ENCODE peak calls at places on chromosomes 13 and 19, in nine cellular contexts. One of them, this sample, is unnamed.
A peak's percentile ranks its signal among the peaks of the same experiment; 100 is the strongest.

GRCh38 chr13:66367356-66367755 is 862.8 kb downstream of the PCDH9 start:
- DNase-seq in left cardiac atrium: no peak
- DNase-seq in T-cell: no peak
- DNase-seq in CD4-positive, alpha-beta memory T cell: no peak
- DNase-seq in RCC 7860: no peak
- DNase-seq in adipocyte: peak; percentile 27
- DNase-seq in EL: peak; percentile 1
- DNase-seq in left colon: no peak
- DNase-seq in naive thymus-derived CD4-positive, alpha-beta T cell: no peak
- DNase-seq in this sample: no peak

GRCh38 chr19:1992759-1993260 is 22.7 kb downstream of the BTBD2 start:
- DNase-seq in left cardiac atrium: no peak
- DNase-seq in T-cell: no peak
- DNase-seq in CD4-positive, alpha-beta memory T cell: peak; percentile 27
- DNase-seq in RCC 7860: no peak
- DNase-seq in adipocyte: peak; percentile 11
- DNase-seq in EL: no peak
- DNase-seq in left colon: peak; percentile 59
- DNase-seq in naive thymus-derived CD4-positive, alpha-beta T cell: no peak
- DNase-seq in this sample: no peak

GRCh38 chr13:34900288-34900739 is 41.8 kb upstream of the NBEA start:
- DNase-seq in left cardiac atrium: no peak
- DNase-seq in T-cell: no peak
- DNase-seq in CD4-positive, alpha-beta memory T cell: no peak
- DNase-seq in RCC 7860: no peak
- DNase-seq in adipocyte: no peak
- DNase-seq in EL: no peak
- DNase-seq in left colon: no peak
- DNase-seq in naive thymus-derived CD4-positive, alpha-beta T cell: no peak
- DNase-seq in this sample: no peak

GRCh38 chr13:33213797-33214196 is 71.8 kb downstream of the STARD13 start:
- DNase-seq in left cardiac atrium: no peak
- DNase-seq in T-cell: no peak
- DNase-seq in CD4-positive, alpha-beta memory T cell: no peak
- DNase-seq in RCC 7860: no peak
- DNase-seq in adipocyte: peak; percentile 55
- DNase-seq in EL: peak; percentile 29
- DNase-seq in left colon: peak; percentile 26
- DNase-seq in naive thymus-derived CD4-positive, alpha-beta T cell: no peak
- DNase-seq in this sample: no peak

GRCh38 chr13:36029171-36029570 is 102.0 kb downstream of the DCLK1 start:
- DNase-seq in left cardiac atrium: no peak
- DNase-seq in T-cell: no peak
- DNase-seq in CD4-positive, alpha-beta memory T cell: no peak
- DNase-seq in RCC 7860: no peak
- DNase-seq in adipocyte: no peak
- DNase-seq in EL: no peak
- DNase-seq in left colon: no peak
- DNase-seq in naive thymus-derived CD4-positive, alpha-beta T cell: no peak
- DNase-seq in this sample: peak; percentile 69

GRCh38 chr13:52665325-52665724 is 12.7 kb downstream of the SUGT1 start:
- DNase-seq in left cardiac atrium: no peak
- DNase-seq in T-cell: no peak
- DNase-seq in CD4-positive, alpha-beta memory T cell: no peak
- DNase-seq in RCC 7860: no peak
- DNase-seq in adipocyte: peak; percentile 69
- DNase-seq in EL: peak; percentile 30
- DNase-seq in left colon: no peak
- DNase-seq in naive thymus-derived CD4-positive, alpha-beta T cell: no peak
- DNase-seq in this sample: no peak

GRCh38 chr19:7868326-7868670 is 5.9 kb downstream of the PRR36 start:
- DNase-seq in left cardiac atrium: no peak
- DNase-seq in T-cell: no peak
- DNase-seq in CD4-positive, alpha-beta memory T cell: peak; percentile 60
- DNase-seq in RCC 7860: no peak
- DNase-seq in adipocyte: no peak
- DNase-seq in EL: peak; percentile 21
- DNase-seq in left colon: peak; percentile 59
- DNase-seq in naive thymus-derived CD4-positive, alpha-beta T cell: no peak
- DNase-seq in this sample: no peak

GRCh38 chr13:114035583-114036501 is 62.0 kb upstream of the C13orf46 start:
- DNase-seq in left cardiac atrium: no peak
- DNase-seq in T-cell: no peak
- DNase-seq in CD4-positive, alpha-beta memory T cell: no peak
- DNase-seq in RCC 7860: no peak
- DNase-seq in adipocyte: no peak
- DNase-seq in EL: no peak
- DNase-seq in left colon: no peak
- DNase-seq in naive thymus-derived CD4-positive, alpha-beta T cell: no peak
- DNase-seq in this sample: peak; percentile 58

GRCh38 chr19:41480336-41480735 is 37.4 kb downstream of the ERICH4 start:
- DNase-seq in left cardiac atrium: peak; percentile 45
- DNase-seq in T-cell: no peak
- DNase-seq in CD4-positive, alpha-beta memory T cell: no peak
- DNase-seq in RCC 7860: no peak
- DNase-seq in adipocyte: no peak
- DNase-seq in EL: no peak
- DNase-seq in left colon: no peak
- DNase-seq in naive thymus-derived CD4-positive, alpha-beta T cell: no peak
- DNase-seq in this sample: no peak

GRCh38 chr13:38824342-38824741 is 137.5 kb downstream of the FREM2 start:
- DNase-seq in left cardiac atrium: no peak
- DNase-seq in T-cell: no peak
- DNase-seq in CD4-positive, alpha-beta memory T cell: no peak
- DNase-seq in RCC 7860: no peak
- DNase-seq in adipocyte: no peak
- DNase-seq in EL: no peak
- DNase-seq in left colon: no peak
- DNase-seq in naive thymus-derived CD4-positive, alpha-beta T cell: no peak
- DNase-seq in this sample: no peak

GRCh38 chr19:40974633-40975037 is 16.4 kb upstream of the CYP2B6 start:
- DNase-seq in left cardiac atrium: peak; percentile 62
- DNase-seq in T-cell: peak; percentile 79
- DNase-seq in CD4-positive, alpha-beta memory T cell: peak; percentile 73
- DNase-seq in RCC 7860: peak; percentile 17
- DNase-seq in adipocyte: peak; percentile 89
- DNase-seq in EL: peak; percentile 59
- DNase-seq in left colon: peak; percentile 83
- DNase-seq in naive thymus-derived CD4-positive, alpha-beta T cell: peak; percentile 81
- DNase-seq in this sample: peak; percentile 7

GRCh38 chr19:2722541-2723344 is 1.6 kb upstream of the DIRAS1 start:
- DNase-seq in left cardiac atrium: peak; percentile 85
- DNase-seq in T-cell: no peak
- DNase-seq in CD4-positive, alpha-beta memory T cell: no peak
- DNase-seq in RCC 7860: peak; percentile 80
- DNase-seq in adipocyte: peak; percentile 93
- DNase-seq in EL: peak; percentile 84
- DNase-seq in left colon: peak; percentile 39
- DNase-seq in naive thymus-derived CD4-positive, alpha-beta T cell: no peak
- DNase-seq in this sample: no peak

GRCh38 chr19:54013866-54014265 is 22.4 kb downstream of the CACNG6 start:
- DNase-seq in left cardiac atrium: no peak
- DNase-seq in T-cell: no peak
- DNase-seq in CD4-positive, alpha-beta memory T cell: no peak
- DNase-seq in RCC 7860: no peak
- DNase-seq in adipocyte: no peak
- DNase-seq in EL: no peak
- DNase-seq in left colon: no peak
- DNase-seq in naive thymus-derived CD4-positive, alpha-beta T cell: no peak
- DNase-seq in this sample: no peak

GRCh38 chr19:3983936-3984583 is 1.2 kb downstream of the EEF2 start:
- DNase-seq in left cardiac atrium: no peak
- DNase-seq in T-cell: peak; percentile 13
- DNase-seq in CD4-positive, alpha-beta memory T cell: no peak
- DNase-seq in RCC 7860: peak; percentile 84
- DNase-seq in adipocyte: peak; percentile 68
- DNase-seq in EL: no peak
- DNase-seq in left colon: peak; percentile 65
- DNase-seq in naive thymus-derived CD4-positive, alpha-beta T cell: no peak
- DNase-seq in this sample: no peak

GRCh38 chr19:49871349-49871985 is 4.1 kb upstream of the PNKP start:
- DNase-seq in left cardiac atrium: no peak
- DNase-seq in T-cell: no peak
- DNase-seq in CD4-positive, alpha-beta memory T cell: peak; percentile 47
- DNase-seq in RCC 7860: no peak
- DNase-seq in adipocyte: no peak
- DNase-seq in EL: no peak
- DNase-seq in left colon: no peak
- DNase-seq in naive thymus-derived CD4-positive, alpha-beta T cell: no peak
- DNase-seq in this sample: no peak

GRCh38 chr13:45289936-45290563 is 50.9 kb downstream of the TPT1 start:
- DNase-seq in left cardiac atrium: no peak
- DNase-seq in T-cell: no peak
- DNase-seq in CD4-positive, alpha-beta memory T cell: no peak
- DNase-seq in RCC 7860: no peak
- DNase-seq in adipocyte: no peak
- DNase-seq in EL: no peak
- DNase-seq in left colon: no peak
- DNase-seq in naive thymus-derived CD4-positive, alpha-beta T cell: no peak
- DNase-seq in this sample: no peak

GRCh38 chr19:56622374-56622773 is 20.6 kb upstream of the SMIM17 start:
- DNase-seq in left cardiac atrium: no peak
- DNase-seq in T-cell: no peak
- DNase-seq in CD4-positive, alpha-beta memory T cell: no peak
- DNase-seq in RCC 7860: no peak
- DNase-seq in adipocyte: no peak
- DNase-seq in EL: no peak
- DNase-seq in left colon: no peak
- DNase-seq in naive thymus-derived CD4-positive, alpha-beta T cell: no peak
- DNase-seq in this sample: no peak

GRCh38 chr13:78133511-78133910 is 214.9 kb upstream of the EDNRB start:
- DNase-seq in left cardiac atrium: no peak
- DNase-seq in T-cell: no peak
- DNase-seq in CD4-positive, alpha-beta memory T cell: no peak
- DNase-seq in RCC 7860: no peak
- DNase-seq in adipocyte: no peak
- DNase-seq in EL: no peak
- DNase-seq in left colon: no peak
- DNase-seq in naive thymus-derived CD4-positive, alpha-beta T cell: no peak
- DNase-seq in this sample: no peak

GRCh38 chr13:42814868-42815267 is 33.5 kb downstream of the FAM216B start:
- DNase-seq in left cardiac atrium: no peak
- DNase-seq in T-cell: no peak
- DNase-seq in CD4-positive, alpha-beta memory T cell: no peak
- DNase-seq in RCC 7860: no peak
- DNase-seq in adipocyte: peak; percentile 93
- DNase-seq in EL: peak; percentile 71
- DNase-seq in left colon: no peak
- DNase-seq in naive thymus-derived CD4-positive, alpha-beta T cell: no peak
- DNase-seq in this sample: no peak

GRCh38 chr13:111399334-111399733 is 78.9 kb downstream of the TEX29 start:
- DNase-seq in left cardiac atrium: no peak
- DNase-seq in T-cell: no peak
- DNase-seq in CD4-positive, alpha-beta memory T cell: no peak
- DNase-seq in RCC 7860: no peak
- DNase-seq in adipocyte: no peak
- DNase-seq in EL: no peak
- DNase-seq in left colon: no peak
- DNase-seq in naive thymus-derived CD4-positive, alpha-beta T cell: no peak
- DNase-seq in this sample: no peak

GRCh38 chr19:17681505-17682125 is 6.5 kb downstream of the UNC13A start:
- DNase-seq in left cardiac atrium: peak; percentile 56
- DNase-seq in T-cell: peak; percentile 24
- DNase-seq in CD4-positive, alpha-beta memory T cell: no peak
- DNase-seq in RCC 7860: no peak
- DNase-seq in adipocyte: peak; percentile 45
- DNase-seq in EL: peak; percentile 45
- DNase-seq in left colon: peak; percentile 13
- DNase-seq in naive thymus-derived CD4-positive, alpha-beta T cell: peak; percentile 21
- DNase-seq in this sample: no peak

GRCh38 chr19:18091217-18091608 is 4.5 kb upstream of the IL12RB1 start:
- DNase-seq in left cardiac atrium: peak; percentile 53
- DNase-seq in T-cell: peak; percentile 80
- DNase-seq in CD4-positive, alpha-beta memory T cell: peak; percentile 91
- DNase-seq in RCC 7860: no peak
- DNase-seq in adipocyte: no peak
- DNase-seq in EL: no peak
- DNase-seq in left colon: peak; percentile 64
- DNase-seq in naive thymus-derived CD4-positive, alpha-beta T cell: peak; percentile 79
- DNase-seq in this sample: no peak

GRCh38 chr19:48121909-48122371 is 11.3 kb upstream of the PLA2G4C start:
- DNase-seq in left cardiac atrium: peak; percentile 46
- DNase-seq in T-cell: no peak
- DNase-seq in CD4-positive, alpha-beta memory T cell: no peak
- DNase-seq in RCC 7860: no peak
- DNase-seq in adipocyte: no peak
- DNase-seq in EL: peak; percentile 81
- DNase-seq in left colon: no peak
- DNase-seq in naive thymus-derived CD4-positive, alpha-beta T cell: no peak
- DNase-seq in this sample: no peak

GRCh38 chr19:41367848-41368301 is 3.9 kb upstream of the B9D2 start:
- DNase-seq in left cardiac atrium: no peak
- DNase-seq in T-cell: no peak
- DNase-seq in CD4-positive, alpha-beta memory T cell: no peak
- DNase-seq in RCC 7860: peak; percentile 95
- DNase-seq in adipocyte: peak; percentile 92
- DNase-seq in EL: peak; percentile 90
- DNase-seq in left colon: no peak
- DNase-seq in naive thymus-derived CD4-positive, alpha-beta T cell: no peak
- DNase-seq in this sample: no peak

GRCh38 chr13:33364192-33364591 is 78.6 kb upstream of the STARD13 start:
- DNase-seq in left cardiac atrium: no peak
- DNase-seq in T-cell: no peak
- DNase-seq in CD4-positive, alpha-beta memory T cell: no peak
- DNase-seq in RCC 7860: no peak
- DNase-seq in adipocyte: no peak
- DNase-seq in EL: no peak
- DNase-seq in left colon: no peak
- DNase-seq in naive thymus-derived CD4-positive, alpha-beta T cell: no peak
- DNase-seq in this sample: no peak

GRCh38 chr19:35088514-35088913 is 27.1 kb upstream of the FXYD3 start:
- DNase-seq in left cardiac atrium: no peak
- DNase-seq in T-cell: no peak
- DNase-seq in CD4-positive, alpha-beta memory T cell: no peak
- DNase-seq in RCC 7860: peak; percentile 71
- DNase-seq in adipocyte: peak; percentile 76
- DNase-seq in EL: peak; percentile 95
- DNase-seq in left colon: no peak
- DNase-seq in naive thymus-derived CD4-positive, alpha-beta T cell: no peak
- DNase-seq in this sample: no peak

GRCh38 chr13:50319603-50320296 is 304.5 kb downstream of the KCNRG start:
- DNase-seq in left cardiac atrium: no peak
- DNase-seq in T-cell: no peak
- DNase-seq in CD4-positive, alpha-beta memory T cell: no peak
- DNase-seq in RCC 7860: peak; percentile 35
- DNase-seq in adipocyte: peak; percentile 52
- DNase-seq in EL: peak; percentile 42
- DNase-seq in left colon: no peak
- DNase-seq in naive thymus-derived CD4-positive, alpha-beta T cell: no peak
- DNase-seq in this sample: peak; percentile 96

GRCh38 chr13:78786399-78786879 is 127.5 kb upstream of the OBI1 start:
- DNase-seq in left cardiac atrium: no peak
- DNase-seq in T-cell: no peak
- DNase-seq in CD4-positive, alpha-beta memory T cell: no peak
- DNase-seq in RCC 7860: no peak
- DNase-seq in adipocyte: no peak
- DNase-seq in EL: no peak
- DNase-seq in left colon: no peak
- DNase-seq in naive thymus-derived CD4-positive, alpha-beta T cell: no peak
- DNase-seq in this sample: no peak

GRCh38 chr19:39765091-39766076 is 13.3 kb upstream of the LEUTX start:
- DNase-seq in left cardiac atrium: peak; percentile 53
- DNase-seq in T-cell: no peak
- DNase-seq in CD4-positive, alpha-beta memory T cell: no peak
- DNase-seq in RCC 7860: no peak
- DNase-seq in adipocyte: peak; percentile 72
- DNase-seq in EL: peak; percentile 50
- DNase-seq in left colon: peak; percentile 66
- DNase-seq in naive thymus-derived CD4-positive, alpha-beta T cell: peak; percentile 15
- DNase-seq in this sample: no peak

GRCh38 chr13:26710166-26710565 is 50.4 kb downstream of the GPR12 start:
- DNase-seq in left cardiac atrium: no peak
- DNase-seq in T-cell: no peak
- DNase-seq in CD4-positive, alpha-beta memory T cell: no peak
- DNase-seq in RCC 7860: no peak
- DNase-seq in adipocyte: no peak
- DNase-seq in EL: no peak
- DNase-seq in left colon: no peak
- DNase-seq in naive thymus-derived CD4-positive, alpha-beta T cell: no peak
- DNase-seq in this sample: no peak